ENCODE peak calls at places on chromosome 19, in eight cellular contexts. K is ovary, G is spleen, E is body of pancreas, W is neural progenitor cell, Q is MM.1S, T is lower leg skin, F is GM13977. H is an unnamed sample.

GRCh38 chr19:6233051-6233826 is 46.5 kb downstream of the MLLT1 start:
- DNase-seq in K (peak; percentile 58), G (peak; percentile 81), F (no peak), T (peak; percentile 91), Q (no peak), W (no peak), E (peak; percentile 58), H (no peak)

GRCh38 chr19:7871530-7872305 is 2.5 kb downstream of the PRR36 start:
- DNase-seq in F (peak; percentile 85), T (peak; percentile 96), W (peak; percentile 99), Q (no peak), K (peak; percentile 89), E (peak; percentile 94), G (peak; percentile 87), H (peak; percentile 97)

GRCh38 chr19:22354665-22355064 is 67.5 kb downstream of the ZNF98 start:
- DNase-seq in T (no peak), G (no peak), W (no peak), F (no peak), Q (no peak), K (no peak), E (no peak), H (no peak)

GRCh38 chr19:38395381-38396127 is 7.1 kb downstream of the SPRED3 start:
- DNase-seq in Q (no peak), K (no peak), E (no peak), T (no peak), F (peak; percentile 65), G (no peak), W (peak; percentile 1), H (peak; percentile 54)

GRCh38 chr19:58182577-58182988 is 278 bp upstream of the ZNF274 start:
- DNase-seq in K (no peak), E (no peak), W (no peak), F (peak; percentile 95), T (no peak), Q (no peak), G (no peak), H (peak; percentile 95)

GRCh38 chr19:55467236-55468053 is 2.9 kb upstream of the C19orf85 start:
- DNase-seq in K (peak; percentile 80), F (peak; percentile 89), E (peak; percentile 62), W (peak; percentile 70), Q (peak; percentile 47), G (peak; percentile 93), T (no peak), H (peak; percentile 69)

GRCh38 chr19:49390131-49390977 is 2.3 kb downstream of the KASH5 start:
- DNase-seq in F (no peak), Q (no peak), K (no peak), W (no peak), E (peak; percentile 90), G (no peak), T (no peak), H (no peak)

GRCh38 chr19:49217382-49217781 is 59.8 kb downstream of the TRPM4 start:
- DNase-seq in W (no peak), Q (no peak), K (no peak), G (peak; percentile 20), T (no peak), F (no peak), E (no peak), H (no peak)

GRCh38 chr19:2567580-2567979 is 91.7 kb downstream of the GADD45B start:
- DNase-seq in G (peak; percentile 85), F (no peak), K (peak; percentile 37), E (no peak), W (no peak), T (peak; percentile 93), Q (no peak), H (peak; percentile 43)

GRCh38 chr19:53947624-53948023 is 15.1 kb upstream of the CACNG8 start:
- DNase-seq in E (no peak), K (no peak), Q (no peak), F (no peak), T (no peak), G (no peak), W (peak; percentile 56), H (no peak)

GRCh38 chr19:2047076-2047448 is 4.0 kb downstream of the MKNK2 start:
- DNase-seq in T (no peak), K (peak; percentile 22), W (no peak), F (no peak), G (no peak), Q (no peak), E (no peak), H (no peak)

GRCh38 chr19:13689050-13689449 is 75.3 kb upstream of the MRI1 start:
- DNase-seq in F (peak; percentile 27), E (no peak), T (no peak), K (no peak), W (peak; percentile 43), Q (no peak), G (no peak), H (peak; percentile 34)

GRCh38 chr19:27759896-27760295 is 1453.1 kb downstream of the UQCRFS1 start:
- DNase-seq in E (no peak), G (no peak), Q (no peak), K (no peak), T (no peak), F (no peak), W (no peak), H (no peak)

GRCh38 chr19:39405261-39405912 is 1.3 kb upstream of the ZFP36 start:
- DNase-seq in Q (peak; percentile 77), K (peak; percentile 62), G (no peak), T (no peak), W (no peak), E (no peak), F (no peak), H (peak; percentile 23)

GRCh38 chr19:44807652-44808462 is 1.0 kb upstream of the BCAM start:
- DNase-seq in W (peak; percentile 87), T (no peak), K (peak; percentile 43), Q (no peak), G (no peak), E (peak; percentile 57), F (peak; percentile 66), H (no peak)

GRCh38 chr19:13574933-13575332 is 68.7 kb upstream of the CACNA1A start:
- DNase-seq in K (no peak), Q (no peak), W (peak; percentile 61), E (no peak), G (no peak), F (no peak), T (no peak), H (no peak)

GRCh38 chr19:39645800-39646411 is 9.8 kb upstream of the LGALS16 start:
- DNase-seq in W (peak; percentile 48), G (no peak), K (no peak), Q (peak; percentile 45), E (no peak), T (no peak), F (no peak), H (peak; percentile 36)

GRCh38 chr19:7556696-7557315 is 21.3 kb downstream of the PNPLA6 start:
- DNase-seq in W (no peak), Q (no peak), G (no peak), T (no peak), K (no peak), F (no peak), E (no peak), H (no peak)

GRCh38 chr19:4624733-4625362 is 14.5 kb upstream of the TNFAIP8L1 start:
- DNase-seq in T (no peak), W (peak; percentile 61), F (no peak), Q (no peak), K (no peak), E (no peak), G (no peak), H (no peak)
- TF ChIP-seq CTCF in T (no peak), W (peak; percentile 49), F (peak; percentile 32), Q (peak; percentile 37), K (no peak), E (no peak), G (no peak), H (no peak)

GRCh38 chr19:15195381-15195964 is 5.3 kb downstream of the NOTCH3 start:
- DNase-seq in W (peak; percentile 93), T (peak; percentile 92), G (no peak), K (peak; percentile 56), E (peak; percentile 57), F (no peak), Q (no peak), H (peak; percentile 46)
- TF ChIP-seq CTCF in W (peak; percentile 55), T (no peak), G (no peak), K (no peak), E (no peak), F (peak; percentile 16), Q (no peak), H (no peak)

GRCh38 chr19:23823952-23824389 is 65.3 kb upstream of the ZNF681 start:
- DNase-seq in W (peak; percentile 9), T (no peak), F (no peak), G (no peak), E (no peak), K (no peak), Q (peak; percentile 89), H (peak; percentile 54)
- TF ChIP-seq CTCF in W (peak; percentile 31), T (no peak), F (peak; percentile 30), G (no peak), E (no peak), K (no peak), Q (peak; percentile 65), H (peak; percentile 46)

GRCh38 chr19:12521996-12522395 is 29.3 kb downstream of the ZNF564 start:
- DNase-seq in F (no peak), Q (peak; percentile 15), G (no peak), W (no peak), K (no peak), E (no peak), T (no peak), H (peak; percentile 45)
- TF ChIP-seq CTCF in F (no peak), Q (peak; percentile 27), G (no peak), W (peak; percentile 16), K (no peak), E (no peak), T (no peak), H (peak; percentile 14)

GRCh38 chr19:29478578-29479565 is 46.9 kb upstream of the VSTM2B start:
- DNase-seq in W (peak; percentile 85), K (no peak), F (no peak), E (no peak), G (no peak), Q (no peak), T (peak; percentile 74), H (peak; percentile 40)
- TF ChIP-seq CTCF in W (peak; percentile 85), K (no peak), F (peak; percentile 41), E (no peak), G (peak; percentile 43), Q (peak; percentile 44), T (no peak), H (peak; percentile 43)

DNA sequence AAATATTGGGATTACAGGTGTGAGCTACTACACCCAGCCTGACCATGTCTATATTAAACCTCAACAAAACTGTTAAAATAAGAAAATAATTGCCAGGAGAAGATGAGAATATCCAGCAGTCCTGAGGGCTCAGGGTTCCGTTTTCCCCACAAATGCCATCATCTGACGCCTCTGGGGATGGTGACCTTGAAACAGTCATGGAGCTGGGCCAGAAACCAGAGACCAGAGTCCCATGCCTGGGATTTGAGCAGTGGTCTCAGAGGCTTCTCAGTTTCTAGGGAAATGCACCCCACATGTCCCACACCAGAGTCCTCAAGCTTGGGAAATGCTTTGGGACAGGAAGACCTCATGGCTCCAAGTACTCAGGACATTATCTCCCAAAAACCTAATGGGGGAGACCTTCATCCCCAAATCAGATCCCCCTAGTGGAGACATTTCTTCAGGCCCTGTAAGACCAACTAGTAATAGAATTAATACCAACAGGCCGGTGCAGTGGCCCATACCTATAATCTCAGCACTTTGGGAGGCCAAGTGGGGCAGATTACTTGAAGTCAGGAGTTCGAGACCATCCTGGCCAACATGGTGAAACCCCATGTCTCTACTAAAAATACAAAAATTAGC is 2.9 kb upstream of the MAP1S start:
- DNase-seq in E (no peak), K (no peak), Q (no peak), G (no peak), T (no peak), W (no peak), F (no peak), H (no peak)
- TF ChIP-seq CTCF in E (no peak), K (no peak), Q (peak; percentile 19), G (no peak), T (no peak), W (peak; percentile 37), F (no peak), H (no peak)

H was measured in activated CD8-positive, alpha-beta T cell treated with anti-CD3 and anti-CD28 coated beads for 36 hours.